ENCODE peak calls at places on chromosomes 16 and 17, in five cellular contexts. V is neural progenitor cell, U is K562, F is PC-3, D is mesenchymal stem cell. X is an unnamed sample. For H3K36me3, the result is how much of the 10 kb centered on the place peaks cover.

GRCh38 chr17:13346996-13347762 is 254.6 kb downstream of the HS3ST3A1 start:
- DNase-seq in F (peak), D (peak), U (no peak), V (no peak), X (peak)

GRCh38 chr16:19173649-19174383 is 5.8 kb downstream of the SYT17 start:
- DNase-seq in D (no peak), F (no peak), V (no peak), U (no peak), X (no peak)

GRCh38 chr16:87628940-87629339 is 26.6 kb downstream of the JPH3 start:
- DNase-seq in V (no peak), D (peak), U (no peak), F (peak), X (peak)

GRCh38 chr16:87637357-87637756 is 35.0 kb downstream of the JPH3 start:
- DNase-seq in V (no peak), U (no peak), D (no peak), F (no peak), X (no peak)

GRCh38 chr16:54430491-54431030 is 144.0 kb upstream of the IRX3 start:
- DNase-seq in F (peak), V (peak), U (no peak), D (peak), X (peak)

GRCh38 chr16:162271-162991 is 3.3 kb upstream of the HBM start:
- DNase-seq in D (no peak), U (no peak), F (no peak), V (no peak), X (no peak)

GRCh38 chr16:11399261-11399831 is 54.1 kb downstream of the RMI2 start:
- DNase-seq in V (no peak), U (no peak), F (no peak), D (no peak), X (no peak)

GRCh38 chr16:86865866-86866675 is 287.7 kb downstream of the FOXL1 start:
- DNase-seq in F (peak), D (peak), V (no peak), U (no peak), X (peak)

GRCh38 chr16:68732068-68732680 is 4.9 kb upstream of the CDH1 start:
- DNase-seq in U (peak), V (peak), F (peak), D (no peak), X (no peak)

GRCh38 chr17:43810226-43810715 is 22.7 kb downstream of the MPP3 start:
- DNase-seq in F (no peak), V (no peak), U (no peak), D (no peak), X (no peak)

GRCh38 chr16:4945560-4946502 is 8.9 kb upstream of the PPL start:
- DNase-seq in F (peak), U (no peak), V (no peak), D (peak), X (peak)

GRCh38 chr16:29151317-29151716 is 166.5 kb downstream of the LAT start:
- DNase-seq in F (no peak), V (no peak), U (no peak), D (no peak), X (no peak)

GRCh38 chr17:28573521-28573920 is 2.2 kb upstream of the PIGS start:
- DNase-seq in U (no peak), F (no peak), V (no peak), D (no peak), X (no peak)

GRCh38 chr17:28571255-28572122 is at the start of gene PIGS:
- DNase-seq in U (peak), V (peak), D (peak), F (peak), X (peak)

GRCh38 chr17:28573966-28574480 is 2.7 kb downstream of the ALDOC start:
- DNase-seq in V (no peak), D (no peak), U (no peak), F (no peak), X (no peak)

GRCh38 chr17:28570716-28571254 is 539 bp downstream of the PIGS start:
- DNase-seq in U (peak), F (peak), V (peak), D (peak), X (peak)

DNA sequence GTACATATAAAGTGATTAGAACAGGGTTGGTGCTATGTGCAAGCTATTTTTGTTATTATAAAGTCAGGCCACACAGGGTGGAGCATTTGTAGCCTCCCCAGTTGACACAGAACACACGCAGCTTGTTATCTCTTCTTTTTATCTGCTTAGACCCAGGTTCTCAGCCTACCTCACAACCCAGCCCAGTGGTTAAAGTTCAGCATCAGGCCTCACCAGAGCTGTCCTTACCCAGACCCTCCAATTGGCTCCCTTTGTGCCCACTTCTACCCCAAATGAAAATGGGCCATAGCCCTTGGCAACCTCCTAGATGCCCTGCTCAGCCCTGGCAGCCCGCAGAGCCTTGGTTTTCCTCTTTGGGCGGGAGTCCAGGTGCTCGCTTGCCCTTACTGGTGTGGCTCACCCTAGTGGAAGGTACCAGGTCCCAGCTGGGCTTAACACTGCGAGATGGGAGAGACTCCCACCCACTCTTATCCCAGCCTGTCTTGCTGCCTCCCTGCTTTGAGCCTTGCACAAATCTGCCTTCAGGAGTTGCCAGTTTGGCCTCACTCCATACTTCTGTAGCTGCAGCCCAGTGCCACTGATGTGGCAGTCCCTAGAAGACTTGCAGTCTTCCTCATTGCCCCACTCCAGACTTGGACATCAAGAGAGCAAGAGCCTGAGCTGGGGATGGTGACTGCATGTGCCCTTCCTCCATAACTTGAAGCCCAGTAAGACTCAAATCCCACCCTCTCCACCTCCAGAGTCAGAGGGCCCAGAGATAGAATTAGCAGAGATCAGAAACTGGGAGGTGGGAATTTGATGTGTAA is 1.2 kb upstream of the PIGS start:
- DNase-seq in V (no peak), D (no peak), F (no peak), U (no peak), X (no peak)
- H3K9ac ChIP-seq in V (no peak), D (peak), F (no peak), U (peak), X (peak)

DNA sequence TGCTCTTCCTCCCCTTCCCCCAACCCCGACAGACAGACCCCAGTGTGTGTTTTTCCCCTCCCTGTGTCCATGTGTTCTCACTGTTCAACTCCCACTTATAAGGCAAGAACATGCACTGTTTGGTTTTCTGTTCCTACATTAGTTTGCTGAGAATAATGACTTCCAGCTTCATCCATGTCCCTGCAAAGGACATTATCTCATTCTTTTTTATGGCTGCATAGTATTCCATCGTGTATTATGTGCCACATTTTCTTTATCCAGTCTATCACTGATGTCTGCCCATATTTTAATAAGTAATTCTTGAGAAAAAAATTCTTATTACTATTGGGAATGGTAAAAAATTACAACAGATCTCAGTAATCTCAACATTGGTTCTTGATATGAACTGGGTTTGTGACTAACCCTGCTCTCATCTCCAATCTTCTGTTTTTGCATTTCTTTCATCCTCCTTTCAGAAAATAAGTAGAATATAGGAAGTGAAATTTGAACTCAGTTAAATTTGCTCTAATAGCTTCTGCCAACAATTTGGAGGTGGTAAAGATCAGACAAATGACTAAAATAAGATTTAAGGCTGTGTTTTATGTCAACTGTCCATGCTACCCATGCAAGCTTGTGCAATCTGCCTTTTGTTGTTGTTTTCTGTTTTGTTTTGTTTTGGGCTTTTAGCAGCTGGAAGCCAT is 11.1 kb downstream of the MARF1 start:
- DNase-seq in V (no peak), D (no peak), U (no peak), F (no peak), X (no peak)
- H3K36me3 ChIP-seq in V (under half), D (half or more), U (half or more), F (under half), X (half or more)

DNA sequence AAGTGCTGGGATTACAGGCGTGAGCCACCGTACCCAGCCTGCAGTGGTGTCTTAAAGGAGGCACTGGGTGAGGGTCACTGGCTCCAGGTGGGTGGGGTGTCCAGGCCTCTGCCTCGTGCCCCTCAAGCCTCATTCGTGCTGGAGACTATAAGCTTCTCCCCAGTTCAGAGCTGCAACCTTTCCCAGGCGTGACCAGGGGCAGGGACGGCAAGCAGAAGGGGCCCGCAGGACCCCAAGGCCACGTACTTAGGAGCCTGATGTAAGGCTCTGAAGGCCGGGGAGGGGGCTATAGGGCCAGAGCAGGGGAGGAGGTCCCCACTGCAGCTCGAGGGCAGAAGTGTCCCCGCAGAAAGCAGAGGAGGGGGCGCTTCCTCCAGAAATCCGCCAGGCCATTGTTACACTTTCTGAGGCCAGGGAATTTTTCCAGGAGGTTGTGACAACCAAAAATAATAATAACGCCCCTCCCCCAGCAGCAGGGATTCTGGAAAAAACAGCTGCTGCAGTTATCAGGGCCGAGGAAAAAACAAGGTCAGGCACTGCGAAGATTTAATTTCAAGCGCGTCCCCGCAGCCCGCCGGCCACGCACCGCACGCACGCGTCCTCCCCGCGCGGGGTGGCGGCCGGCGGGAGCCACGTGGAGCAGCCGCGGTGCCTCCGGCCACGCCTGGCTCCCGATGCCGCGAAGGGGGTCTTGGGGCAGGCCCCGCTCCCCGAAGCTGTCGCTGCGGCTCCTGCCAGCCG is 45.7 kb upstream of the SLC38A10 start:
- DNase-seq in U (no peak), D (peak), F (peak), V (no peak), X (no peak)
- H3K9ac ChIP-seq in U (no peak), D (peak), F (peak), V (no peak), X (peak)

DNA sequence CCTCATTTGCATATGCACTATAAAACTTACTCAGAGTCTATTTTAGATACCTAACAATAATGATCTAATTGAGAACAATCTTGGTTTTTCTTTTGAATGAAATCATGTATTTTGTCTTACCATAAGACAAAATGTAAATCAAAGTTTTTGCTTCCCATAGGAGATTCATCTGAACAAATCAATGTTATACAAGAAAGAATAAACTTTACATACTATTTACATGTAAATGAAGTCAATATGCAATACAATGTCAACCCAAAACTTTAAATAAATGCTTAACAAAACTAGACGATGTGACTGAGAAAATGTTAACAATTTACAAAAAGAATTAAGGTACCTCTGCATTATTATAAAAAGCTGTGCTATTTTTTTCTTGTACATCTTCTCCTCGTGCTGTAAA is 99.6 kb downstream of the HELZ start:
- DNase-seq in F (no peak), U (no peak), D (no peak), V (no peak), X (no peak)
- H3K36me3 ChIP-seq in F (under half), U (half or more), D (half or more), V (under half), X (half or more)

DNA sequence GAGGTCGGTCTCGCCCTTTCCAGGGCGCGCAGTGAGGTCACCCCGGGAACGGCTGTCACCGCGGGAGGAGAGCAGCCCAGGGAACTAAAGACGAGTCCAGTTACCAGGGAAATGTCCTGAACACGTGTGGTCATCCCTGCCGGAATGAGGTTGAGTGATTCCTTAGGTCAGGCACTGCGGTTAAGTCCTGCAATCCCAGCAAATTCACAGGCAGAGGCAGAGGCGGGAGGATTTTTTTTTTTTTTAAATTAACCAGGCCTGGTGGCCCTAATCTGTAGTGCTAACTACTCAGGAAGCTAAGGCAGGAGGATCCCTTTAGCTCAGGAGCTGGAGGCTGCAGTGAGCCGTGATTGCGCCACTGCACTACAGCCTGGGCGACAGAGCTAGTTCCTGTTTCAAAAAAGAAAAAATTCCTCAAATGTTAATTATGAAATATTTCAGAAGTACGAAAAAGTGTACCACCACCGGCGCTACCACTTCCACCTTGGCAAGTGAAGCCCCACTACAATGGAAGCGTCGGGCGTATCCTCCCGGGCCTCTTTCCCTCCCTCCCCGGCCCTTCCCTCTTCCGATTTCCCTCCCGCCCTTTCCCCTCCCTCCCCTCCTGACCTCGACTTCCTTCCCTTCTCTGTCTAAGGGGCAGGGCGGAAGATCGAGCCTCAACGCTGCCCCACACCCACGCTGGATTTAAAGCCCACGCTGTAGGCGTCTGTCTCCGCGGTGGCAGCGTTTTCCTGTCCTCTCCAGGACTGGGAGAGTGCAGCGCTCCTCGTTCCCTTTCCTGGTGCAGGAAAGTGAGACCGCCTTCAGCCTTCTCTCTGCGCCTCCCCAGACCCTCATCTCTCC is 27.3 kb downstream of the SLFN11 start:
- DNase-seq in V (peak), F (no peak), D (peak), U (no peak), X (peak)
- H3K9ac ChIP-seq in V (no peak), F (no peak), D (peak), U (no peak), X (peak)

X was measured in adipocyte.